ENCODE peak calls at places on chromosomes 11 and 22, in eight cellular contexts. Y, K, N, P, X, D, G and F are unnamed samples.

GRCh38 chr11:84719935-84720577 is 907.1 kb downstream of the DLG2 start:
- DNase-seq in G (no peak), X (peak), P (no peak), K (no peak), D (peak), N (no peak), Y (no peak), F (no peak)

GRCh38 chr11:123251656-123252344 is 56.8 kb upstream of the CLMP start:
- DNase-seq in D (no peak), K (peak), X (no peak), N (peak), G (no peak), P (no peak), Y (peak), F (no peak)

GRCh38 chr11:122032317-122032716 is 83.7 kb downstream of the BLID start:
- DNase-seq in Y (no peak), N (peak), P (no peak), D (no peak), X (no peak), K (no peak), G (no peak), F (no peak)

GRCh38 chr11:70176940-70177689 is 26.0 kb upstream of the FADD start:
- DNase-seq in Y (no peak), K (peak), X (peak), N (no peak), P (no peak), G (no peak), D (peak), F (no peak)

GRCh38 chr11:61918251-61919112 is 1.1 kb upstream of the RAB3IL1 start:
- DNase-seq in K (no peak), D (no peak), P (no peak), G (no peak), N (peak), Y (no peak), X (no peak), F (no peak)

GRCh38 chr11:110207089-110207488 is 89.3 kb downstream of the RDX start:
- DNase-seq in N (no peak), Y (no peak), K (no peak), P (no peak), G (no peak), X (peak), D (no peak), F (no peak)

GRCh38 chr11:91308069-91308468 is 916.5 kb upstream of the FAT3 start:
- DNase-seq in Y (no peak), X (peak), P (no peak), N (no peak), K (no peak), D (peak), G (no peak), F (no peak)

GRCh38 chr11:114121744-114122504 is 62.4 kb downstream of the ZBTB16 start:
- DNase-seq in X (no peak), D (no peak), G (no peak), P (no peak), Y (no peak), K (no peak), N (no peak), F (no peak)

GRCh38 chr11:75565221-75565814 is 3.3 kb downstream of the SERPINH1 start:
- DNase-seq in D (no peak), Y (peak), P (no peak), K (peak), G (peak), N (peak), X (no peak), F (no peak)

GRCh38 chr11:64661146-64661545 is 61.9 kb downstream of the NRXN2 start:
- DNase-seq in N (peak), P (peak), G (peak), D (no peak), X (no peak), K (no peak), Y (peak), F (no peak)

DNA sequence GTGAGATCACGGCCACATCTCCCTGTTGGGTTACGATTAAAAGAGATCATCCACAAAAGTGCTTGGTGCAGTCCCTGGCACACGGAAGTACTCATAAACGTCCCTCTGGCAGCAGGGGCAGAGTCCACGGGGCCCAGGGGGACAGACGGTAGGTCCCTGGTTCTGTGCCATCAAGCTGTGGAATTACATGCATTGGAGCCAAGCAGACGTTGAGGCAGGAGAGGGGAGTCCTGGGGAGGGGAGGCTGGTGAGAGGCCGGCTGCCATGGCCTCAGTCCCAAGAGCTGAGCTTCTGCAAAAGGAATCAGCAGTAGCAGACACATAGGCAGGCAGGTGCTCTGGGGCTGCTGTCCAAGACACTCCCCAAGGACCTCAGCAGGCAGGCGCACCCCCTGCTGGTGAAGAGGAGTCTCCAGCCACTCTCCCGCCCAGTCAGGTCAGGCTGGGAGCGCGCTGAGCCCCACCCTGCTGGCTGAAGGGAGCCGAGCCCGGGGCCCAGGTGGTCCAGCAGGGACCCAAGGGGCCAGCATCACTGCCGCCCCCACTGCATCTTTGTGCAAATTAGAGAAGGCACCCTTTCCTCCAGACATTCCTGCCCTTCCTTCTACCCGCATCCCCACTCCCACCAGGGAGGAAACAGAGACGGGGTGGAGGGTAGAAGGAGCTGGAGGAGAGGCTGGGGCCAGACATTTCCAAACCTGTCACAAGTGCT is 7.6 kb upstream of the KCTD17 start:
- DNase-seq in D (peak), K (peak), Y (peak), X (peak), G (no peak), P (no peak), N (peak), F (peak)
- TF ChIP-seq CTCF in D (peak), K (peak), Y (peak), X (peak), G (no peak), P (no peak), N (peak), F (peak)

DNA sequence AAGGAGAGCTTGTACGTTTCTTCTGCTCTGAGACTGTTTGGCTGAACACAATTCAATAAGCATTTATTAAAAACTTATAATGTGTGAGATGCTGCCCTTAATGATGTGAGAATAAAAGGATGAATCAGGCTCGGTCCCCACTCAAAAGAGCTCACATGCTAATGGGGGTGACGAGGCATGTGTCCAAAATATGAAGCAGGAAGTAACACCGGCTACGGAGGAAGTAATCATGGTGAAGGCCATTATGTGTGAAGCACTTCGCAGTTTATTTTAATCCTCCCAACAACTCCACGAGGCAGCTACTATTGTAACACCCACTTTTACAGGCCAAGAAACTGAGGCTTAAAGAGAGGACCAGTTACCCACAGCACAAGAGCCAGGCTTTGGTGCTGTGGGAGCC is 3.4 kb upstream of the RASD2 start:
- DNase-seq in D (no peak), P (no peak), N (no peak), Y (no peak), X (no peak), K (no peak), G (no peak), F (no peak)
- H3K4me3 ChIP-seq in D (no peak), P (no peak), N (no peak), Y (no peak), X (no peak), K (no peak), G (no peak), F (no peak)

GRCh38 chr22:19890502-19891349 is 36.1 kb upstream of the GNB1L start:
- DNase-seq in D (no peak), X (no peak), G (no peak), P (no peak), K (no peak), Y (no peak), N (no peak), F (no peak)

GRCh38 chr22:19892249-19892879 is 37.7 kb upstream of the GNB1L start:
- DNase-seq in K (no peak), P (no peak), X (no peak), G (no peak), Y (no peak), N (no peak), D (no peak), F (no peak)

GRCh38 chr22:19888131-19888746 is 33.6 kb upstream of the GNB1L start:
- DNase-seq in P (no peak), D (no peak), Y (no peak), N (peak), G (no peak), X (no peak), K (no peak), F (no peak)

GRCh38 chr22:19891350-19892248 is 36.9 kb upstream of the GNB1L start:
- DNase-seq in G (no peak), P (no peak), K (no peak), N (no peak), Y (no peak), D (no peak), X (peak), F (no peak)

GRCh38 chr22:19889951-19890350 is 35.3 kb upstream of the GNB1L start:
- DNase-seq in N (peak), X (no peak), Y (no peak), G (no peak), D (no peak), P (no peak), K (no peak), F (no peak)
- H3K27ac ChIP-seq in N (no peak), X (no peak), Y (no peak), G (no peak), D (no peak), P (no peak), K (no peak), F (peak)

GRCh38 chr11:79953629-79954028 is 512.8 kb upstream of the TENM4 start:
- DNase-seq in G (no peak), P (no peak), N (no peak), D (no peak), Y (no peak), X (no peak), K (no peak), F (no peak)
- TF ChIP-seq CTCF in G (no peak), P (no peak), N (no peak), D (no peak), Y (no peak), X (no peak), K (no peak), F (peak)

DNA sequence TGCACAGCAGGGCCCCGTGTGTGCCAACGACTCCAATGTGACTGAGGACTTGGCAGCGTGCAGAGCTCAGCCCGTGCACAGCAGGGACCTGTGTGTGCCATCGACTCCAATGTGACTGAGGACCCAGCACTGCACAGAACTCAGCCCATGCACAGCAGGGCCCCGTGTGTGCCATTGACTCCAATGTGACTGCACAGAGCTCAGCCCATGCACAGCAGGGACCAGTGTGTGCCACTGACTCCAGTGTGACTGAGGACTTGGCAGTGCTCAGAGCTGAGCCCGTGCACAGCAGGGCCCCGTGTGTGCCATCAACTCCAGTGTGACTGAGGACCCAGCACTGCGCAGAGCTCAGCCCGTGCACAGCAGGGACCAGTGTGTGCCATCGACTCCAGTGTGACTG is 347.8 kb upstream of the B3GAT1 start:
- DNase-seq in N (no peak), P (no peak), D (no peak), Y (no peak), K (no peak), X (no peak), G (no peak), F (no peak)
- H3K4me3 ChIP-seq in N (no peak), P (no peak), D (no peak), Y (no peak), K (no peak), X (no peak), G (no peak), F (no peak)